ENCODE peak calls at places on chromosomes 4 and X, in nine cellular contexts. C is SK-N-SH; Q is psoas muscle; X is brain microvascular endothelial cell; V is left ventricle myocardium inferior; J is CD8-positive, alpha-beta T cell; N is lower lobe of right lung; U is upper lobe of right lung; Z is lung. M is an unnamed sample.

GRCh38 chr4:17475481-17475880 is 36.4 kb downstream of the QDPR start:
- DNase-seq in X (no peak), V (no peak), Q (no peak), J (no peak), Z (no peak), N (no peak), U (no peak), C (peak), M (peak)

GRCh38 chrX:21740329-21741274 is 17.3 kb downstream of the SMPX start:
- DNase-seq in C (no peak), U (no peak), J (no peak), Q (peak), V (peak), X (peak), N (no peak), Z (no peak), M (no peak)

GRCh38 chr4:88792268-88792781 is 94.7 kb upstream of the NAP1L5 start:
- DNase-seq in V (no peak), X (peak), N (no peak), Z (no peak), U (no peak), J (no peak), C (no peak), Q (no peak), M (peak)

GRCh38 chr4:83851261-83852084 is 315.6 kb downstream of the GPAT3 start:
- DNase-seq in U (no peak), N (no peak), V (no peak), J (no peak), Z (no peak), C (no peak), Q (no peak), X (peak), M (peak)

GRCh38 chrX:150635952-150636351 is 57.2 kb upstream of the MTMR1 start:
- DNase-seq in U (no peak), N (no peak), X (peak), Q (no peak), V (no peak), Z (no peak), J (no peak), C (no peak), M (peak)

GRCh38 chr4:53346920-53347852 is 18.7 kb downstream of the SCFD2 start:
- DNase-seq in Z (no peak), N (no peak), J (no peak), X (peak), U (no peak), C (peak), V (no peak), Q (no peak), M (peak)

GRCh38 chr4:143184217-143184502 is 557 bp upstream of the USP38 start:
- DNase-seq in N (no peak), Q (no peak), V (no peak), Z (no peak), C (no peak), U (no peak), J (no peak), X (no peak), M (no peak)

GRCh38 chr4:54234497-54235205 is 5.6 kb downstream of the PDGFRA start:
- DNase-seq in N (no peak), J (no peak), C (peak), U (no peak), V (no peak), X (peak), Z (no peak), Q (no peak), M (peak)

GRCh38 chrX:107440187-107440586 is 9.3 kb upstream of the FRMPD3 start:
- DNase-seq in J (no peak), C (no peak), Q (no peak), U (no peak), Z (no peak), X (no peak), N (no peak), V (no peak), M (no peak)

DNA sequence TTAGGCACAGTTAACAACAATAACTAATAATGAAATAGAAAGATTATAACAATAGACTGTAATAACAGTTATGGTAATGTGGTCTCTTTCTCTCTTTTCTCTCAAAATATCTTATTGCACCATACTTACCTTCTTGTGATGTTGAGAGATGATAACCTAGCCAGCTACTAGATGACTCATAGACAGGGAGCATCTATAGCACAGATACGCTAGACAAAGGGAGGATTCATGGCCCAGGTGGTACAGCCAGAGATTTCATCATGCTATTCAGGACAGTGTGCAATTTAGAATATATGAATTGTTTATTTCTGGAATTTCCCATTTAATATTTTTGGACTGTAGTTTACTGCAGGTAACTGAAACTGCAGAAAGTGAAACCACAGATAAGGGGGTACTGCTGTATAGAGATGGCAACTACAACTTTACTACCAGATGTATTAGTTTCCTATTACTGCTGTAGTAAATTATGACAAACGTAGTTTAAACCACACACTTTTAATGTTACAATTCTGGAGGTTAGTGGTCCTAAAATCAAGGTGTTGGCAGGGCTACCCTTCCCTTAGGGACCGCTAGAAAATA is 41.8 kb upstream of the MAGED1 start:
- DNase-seq in V (no peak), C (no peak), Z (no peak), J (no peak), U (no peak), X (no peak), N (no peak), Q (no peak), M (no peak)
- H3K27ac ChIP-seq in V (no peak), C (no peak), Z (no peak), J (no peak), U (no peak), X (no peak), N (no peak), Q (no peak), M (no peak)

GRCh38 chr4:82777857-82778525 is 20.6 kb downstream of the SCD5 start:
- DNase-seq in Q (no peak), X (no peak), U (no peak), Z (no peak), N (no peak), C (no peak), V (no peak), J (no peak), M (no peak)
- H3K27ac ChIP-seq in Q (no peak), X (no peak), U (no peak), Z (no peak), N (peak), C (no peak), V (no peak), J (no peak), M (no peak)

GRCh38 chr4:168633071-168633470 is 136.2 kb downstream of the PALLD start:
- DNase-seq in V (no peak), N (no peak), Q (no peak), J (no peak), U (no peak), C (no peak), Z (no peak), X (no peak), M (no peak)
- H3K27ac ChIP-seq in V (peak), N (no peak), Q (peak), J (no peak), U (no peak), C (no peak), Z (no peak), X (peak), M (no peak)

GRCh38 chr4:118985170-118986000 is 96.7 kb downstream of the SYNPO2 start:
- DNase-seq in J (no peak), N (no peak), X (no peak), Q (no peak), V (no peak), C (no peak), U (no peak), Z (no peak), M (no peak)
- H3K27ac ChIP-seq in J (no peak), N (no peak), X (no peak), Q (peak), V (peak), C (no peak), U (no peak), Z (no peak), M (no peak)

DNA sequence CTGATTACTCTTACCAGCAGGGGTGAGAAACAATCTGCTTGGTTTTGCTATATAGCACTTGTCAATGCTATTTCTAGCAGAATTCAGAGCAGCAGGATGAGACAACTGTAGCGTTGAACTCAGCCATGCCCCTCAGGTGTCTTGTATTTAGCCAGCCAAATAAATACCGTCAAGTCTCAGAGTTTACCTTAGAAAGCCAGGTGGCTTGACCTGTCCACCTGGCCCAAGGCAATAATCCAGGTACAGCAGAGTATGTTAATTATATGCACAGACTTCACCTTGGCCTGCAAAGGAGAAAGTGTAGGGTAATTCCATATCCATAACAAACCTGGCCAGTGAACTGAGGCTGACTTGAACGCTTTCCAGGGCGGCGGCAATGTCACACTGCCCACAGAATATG is 1303.5 kb downstream of the RAPGEF2 start:
- DNase-seq in Z (no peak), U (no peak), V (no peak), N (no peak), J (no peak), X (no peak), Q (no peak), C (no peak), M (no peak)
- H3K27ac ChIP-seq in Z (no peak), U (no peak), V (no peak), N (no peak), J (no peak), X (no peak), Q (no peak), C (no peak), M (no peak)

DNA sequence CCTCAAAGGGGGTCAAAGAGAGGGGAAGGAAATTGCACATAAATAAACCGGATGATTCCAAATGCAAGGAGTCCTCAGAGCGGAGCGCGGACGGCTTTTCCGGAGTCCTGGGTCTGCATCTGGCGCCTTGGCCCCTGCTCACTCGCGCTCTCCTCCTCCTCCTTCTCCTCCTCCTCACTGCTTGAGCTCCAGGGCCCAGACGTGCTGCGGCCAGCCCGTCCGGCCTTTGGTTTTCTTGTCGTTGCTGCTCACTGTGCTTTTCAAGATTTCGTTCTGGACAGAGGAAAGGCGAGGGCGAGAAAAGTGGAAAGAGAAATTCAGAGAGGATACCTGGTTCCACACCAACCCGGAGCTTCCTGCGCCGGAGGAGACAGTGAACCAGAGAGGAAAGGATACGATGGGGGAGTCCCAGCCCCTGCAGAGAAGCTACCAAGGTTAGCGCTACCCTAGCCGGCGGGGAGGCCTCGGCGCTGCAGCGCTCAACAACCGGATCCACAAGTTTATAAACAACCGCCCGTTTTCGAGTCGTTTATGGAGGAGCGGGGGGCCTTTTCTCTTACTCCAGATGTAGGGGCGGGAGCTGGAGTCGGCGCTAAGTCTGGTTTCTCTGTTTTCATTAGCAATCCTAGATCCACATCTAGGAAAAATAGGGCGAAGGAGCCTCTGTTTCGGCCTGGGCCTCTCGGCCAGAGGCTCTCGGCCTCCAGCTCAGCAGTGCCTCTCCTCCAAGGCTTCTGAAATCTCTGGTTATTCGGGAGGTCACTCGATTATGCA is 2.7 kb downstream of the HAND2 start:
- DNase-seq in C (no peak), X (no peak), Z (no peak), V (no peak), Q (no peak), N (no peak), J (no peak), U (no peak), M (peak)
- H3K27ac ChIP-seq in C (peak), X (no peak), Z (no peak), V (peak), Q (no peak), N (no peak), J (no peak), U (no peak), M (peak)

DNA sequence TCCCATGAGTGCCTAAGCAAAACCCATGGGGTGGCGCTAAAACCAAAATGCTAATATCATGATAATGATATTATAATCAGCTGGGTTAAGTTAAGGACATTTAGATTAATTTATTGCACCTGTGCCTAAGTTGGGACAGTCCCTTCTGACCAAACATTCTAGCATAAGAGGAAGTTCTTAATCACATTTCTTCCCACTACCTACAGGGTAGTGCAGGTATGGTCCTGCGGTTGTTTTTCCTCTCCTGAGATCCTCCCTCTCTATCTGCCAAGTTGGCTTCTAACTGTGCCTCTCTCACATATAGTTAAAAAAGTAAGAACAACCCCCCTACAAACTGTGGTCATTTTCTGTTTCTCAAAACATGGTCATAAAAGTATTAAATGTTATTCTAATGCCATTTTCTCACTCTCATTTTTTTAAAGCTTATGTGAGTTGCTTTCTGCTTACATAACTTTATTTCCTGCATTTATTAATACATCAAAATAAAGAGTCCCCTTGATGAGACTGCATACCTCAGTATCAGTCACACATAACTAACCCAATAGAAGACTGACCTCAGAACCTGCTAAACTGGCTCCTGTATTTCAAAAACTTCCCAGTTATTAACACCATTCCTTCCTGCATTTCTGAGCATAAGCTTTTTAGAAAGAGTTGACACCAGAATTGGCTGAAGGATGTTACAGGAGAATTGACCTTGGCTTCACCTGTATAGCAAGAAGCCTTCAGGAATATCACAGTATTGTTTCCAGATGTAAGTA is 1332.5 kb downstream of the FSTL5 start:
- DNase-seq in Q (no peak), N (no peak), U (no peak), V (no peak), Z (no peak), X (no peak), J (no peak), C (no peak), M (no peak)
- H3K27ac ChIP-seq in Q (no peak), N (no peak), U (no peak), V (no peak), Z (no peak), X (no peak), J (no peak), C (no peak), M (no peak)

GRCh38 chrX:114800719-114801118 is 216.7 kb downstream of the IL13RA2 start:
- DNase-seq in N (no peak), Q (no peak), X (peak), J (no peak), Z (no peak), U (no peak), V (no peak), C (no peak), M (peak)
- H3K27ac ChIP-seq in N (no peak), Q (no peak), X (no peak), J (no peak), Z (no peak), U (no peak), V (no peak), C (no peak), M (no peak)

GRCh38 chrX:74535633-74536141 is 78.7 kb downstream of the RLIM start:
- DNase-seq in N (peak), X (peak), J (no peak), U (peak), Q (peak), V (peak), Z (peak), C (peak), M (peak)
- H3K27ac ChIP-seq in N (peak), X (no peak), J (peak), U (peak), Q (peak), V (peak), Z (peak), C (peak), M (peak)

M was measured in GM23248.